ENCODE peak calls at places on chromosomes 2 and 18, in nine cellular contexts. L is HCT116, V is GM23248, A is GM23338, W is hepatocyte, O is neural progenitor cell, K is MM.1S, U is OCI-LY7, T is PC-3. H is an unnamed sample.

GRCh38 chr2:120482334-120482733 is 136.4 kb downstream of the INHBB start:
- DNase-seq in L (no peak), V (no peak), A (no peak), W (no peak), O (no peak), K (no peak), U (no peak), T (no peak), H (no peak)

GRCh38 chr2:180161415-180161814 is 154.3 kb upstream of the CWC22 start:
- DNase-seq in L (no peak), V (no peak), A (no peak), W (no peak), O (no peak), K (no peak), U (no peak), T (no peak), H (peak; percentile 14)

GRCh38 chr2:240704651-240705050 is 13.0 kb downstream of the AQP12A start:
- DNase-seq in L (no peak), V (no peak), A (no peak), W (no peak), O (no peak), K (no peak), U (no peak), T (no peak), H (no peak)

GRCh38 chr18:13813271-13813849 is 10.6 kb upstream of the MC5R start:
- DNase-seq in L (peak; percentile 50), V (peak; percentile 67), A (peak; percentile 82), W (peak; percentile 80), O (peak; percentile 78), K (peak; percentile 57), U (peak; percentile 64), T (peak; percentile 83), H (peak; percentile 77)

GRCh38 chr2:144546933-144547332 is 27.0 kb upstream of the ZEB2 start:
- DNase-seq in L (no peak), V (no peak), A (no peak), W (no peak), O (no peak), K (no peak), U (no peak), T (no peak), H (no peak)

GRCh38 chr2:12168354-12169059 is 422.1 kb downstream of the LPIN1 start:
- DNase-seq in L (no peak), V (no peak), A (no peak), W (no peak), O (no peak), K (no peak), U (no peak), T (no peak), H (no peak)

GRCh38 chr18:77151791-77152517 is 19.4 kb upstream of the MBP start:
- DNase-seq in L (no peak), V (no peak), A (no peak), W (no peak), O (no peak), K (no peak), U (peak; percentile 41), T (no peak), H (no peak)

GRCh38 chr2:173271825-173272224 is 82.8 kb upstream of the CDCA7 start:
- DNase-seq in L (no peak), V (peak; percentile 23), A (no peak), W (no peak), O (peak; percentile 35), K (no peak), U (no peak), T (peak; percentile 74), H (no peak)

GRCh38 chr2:222703866-222704265 is 32.4 kb downstream of the MOGAT1 start:
- DNase-seq in L (no peak), V (peak; percentile 71), A (no peak), W (no peak), O (no peak), K (no peak), U (no peak), T (peak; percentile 26), H (no peak)

GRCh38 chr2:173028671-173029070 is 47.0 kb upstream of the MAP3K20 start:
- DNase-seq in L (no peak), V (no peak), A (no peak), W (peak; percentile 55), O (no peak), K (no peak), U (no peak), T (no peak), H (no peak)

GRCh38 chr2:184830531-184830930 is 232.2 kb downstream of the ZNF804A start:
- DNase-seq in L (no peak), V (no peak), A (no peak), W (no peak), O (no peak), K (no peak), U (no peak), T (no peak), H (no peak)

GRCh38 chr2:152328013-152328412 is 7.0 kb upstream of the FMNL2 start:
- DNase-seq in L (no peak), V (no peak), A (no peak), W (no peak), O (no peak), K (no peak), U (no peak), T (no peak), H (no peak)

GRCh38 chr2:218074031-218074430 is 5.0 kb downstream of the RUFY4 start:
- DNase-seq in L (peak; percentile 7), V (no peak), A (peak; percentile 78), W (peak; percentile 60), O (peak; percentile 76), K (peak; percentile 27), U (peak; percentile 30), T (peak; percentile 25), H (no peak)

DNA sequence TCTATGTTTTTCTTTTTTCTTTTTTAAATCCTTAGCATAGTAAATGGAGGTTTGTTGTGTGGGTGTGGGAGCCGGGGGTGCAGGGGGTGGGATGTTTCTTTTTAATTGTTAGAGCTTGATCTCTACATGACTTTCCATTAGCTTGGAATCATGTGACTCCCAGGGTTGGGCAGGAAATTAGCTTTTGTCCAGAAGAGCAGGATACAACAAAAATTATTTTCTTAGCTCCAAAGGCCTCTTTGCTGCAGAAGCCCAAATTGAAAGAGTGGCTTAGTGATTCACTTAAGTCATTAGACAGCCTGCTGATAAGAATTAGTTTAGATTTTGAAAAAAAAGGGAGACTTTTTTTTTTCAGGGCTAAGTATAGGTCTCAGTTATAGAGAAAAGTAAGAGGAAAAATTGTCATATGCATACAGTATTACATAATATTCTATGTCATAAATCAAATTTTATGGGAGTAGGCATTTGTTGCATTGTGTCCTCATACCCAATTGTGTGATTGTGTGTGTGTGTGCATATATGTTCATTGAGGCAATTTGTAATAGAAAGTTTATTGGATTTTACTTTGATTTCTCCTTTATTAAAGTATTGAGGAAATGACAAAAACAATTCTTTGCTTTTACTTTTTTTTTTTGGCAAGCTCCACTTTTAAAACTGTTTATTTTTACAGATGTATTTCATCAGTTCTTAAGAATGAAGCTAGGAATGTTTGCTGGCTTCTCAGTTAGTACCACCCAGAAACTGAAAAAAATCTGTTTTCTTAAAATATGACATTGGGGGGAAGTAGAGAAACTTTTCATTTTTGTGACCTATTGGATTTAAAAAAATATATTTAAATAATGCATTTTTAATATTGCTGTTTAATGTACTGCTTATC is 47.4 kb downstream of the TSPYL6 start:
- DNase-seq in L (no peak), V (peak; percentile 74), A (no peak), W (no peak), O (no peak), K (no peak), U (no peak), T (no peak), H (peak; percentile 29)
- TF ChIP-seq EZH2phosphoT487 in L (no peak), V (no peak), A (no peak), W (no peak), O (no peak), K (no peak), U (no peak), T (no peak), H (no peak)

GRCh38 chr2:112692496-112692911 is 28.3 kb upstream of the NT5DC4 start:
- DNase-seq in L (peak; percentile 85), V (peak; percentile 97), A (peak; percentile 49), W (peak; percentile 91), O (no peak), K (peak; percentile 89), U (peak; percentile 22), T (peak; percentile 96), H (no peak)
- TF ChIP-seq EZH2phosphoT487 in L (no peak), V (no peak), A (no peak), W (no peak), O (no peak), K (no peak), U (no peak), T (no peak), H (no peak)

GRCh38 chr18:70578480-70578879 is 289.6 kb downstream of the SOCS6 start:
- DNase-seq in L (no peak), V (no peak), A (no peak), W (peak; percentile 7), O (peak; percentile 78), K (no peak), U (no peak), T (no peak), H (no peak)
- TF ChIP-seq EZH2phosphoT487 in L (no peak), V (no peak), A (no peak), W (no peak), O (no peak), K (no peak), U (no peak), T (no peak), H (no peak)

GRCh38 chr2:71901466-71901865 is 246.2 kb downstream of the CYP26B1 start:
- DNase-seq in L (no peak), V (no peak), A (no peak), W (no peak), O (no peak), K (no peak), U (no peak), T (peak; percentile 15), H (no peak)
- TF ChIP-seq EZH2phosphoT487 in L (no peak), V (no peak), A (no peak), W (no peak), O (no peak), K (no peak), U (no peak), T (no peak), H (no peak)

DNA sequence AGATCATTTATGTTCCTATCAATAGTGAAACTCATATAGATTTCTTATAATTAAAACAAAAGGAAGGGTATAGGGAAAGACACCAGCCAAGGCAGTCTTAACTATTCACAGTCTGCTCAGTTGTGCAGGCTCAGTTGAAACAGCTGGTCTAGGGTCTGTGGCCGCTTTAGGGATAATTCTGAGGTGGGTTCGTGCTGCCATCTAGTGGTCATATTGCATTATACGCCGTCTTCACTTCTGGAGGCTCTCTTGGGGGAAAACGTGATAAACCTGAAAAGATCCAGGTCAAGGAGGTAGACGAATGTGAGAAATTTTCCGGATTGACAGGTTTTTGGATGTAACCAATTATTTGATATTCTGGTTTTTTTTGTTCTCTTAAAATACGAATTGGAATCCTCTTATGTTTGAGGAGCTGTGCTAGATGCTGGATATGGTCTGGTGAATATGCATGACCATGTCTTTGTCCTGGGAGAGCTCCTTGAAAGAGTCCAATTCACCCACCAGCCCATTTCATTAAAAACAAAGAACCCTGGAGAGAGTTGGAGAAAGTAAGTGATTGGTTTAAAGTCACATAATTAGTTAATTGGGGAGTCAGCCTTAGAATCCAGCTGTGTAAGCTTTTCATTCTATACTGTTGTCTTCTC is 492.4 kb downstream of the PLCL1 start:
- DNase-seq in L (peak; percentile 51), V (peak; percentile 62), A (peak; percentile 88), W (peak; percentile 79), O (peak; percentile 86), K (peak; percentile 48), U (peak; percentile 74), T (peak; percentile 64), H (peak; percentile 73)
- TF ChIP-seq EZH2phosphoT487 in L (no peak), V (no peak), A (no peak), W (no peak), O (no peak), K (no peak), U (no peak), T (no peak), H (no peak)

GRCh38 chr18:24060644-24061043 is 46.1 kb downstream of the TTC39C start:
- DNase-seq in L (no peak), V (peak; percentile 20), A (no peak), W (no peak), O (no peak), K (no peak), U (no peak), T (no peak), H (no peak)
- TF ChIP-seq EZH2phosphoT487 in L (no peak), V (no peak), A (no peak), W (no peak), O (no peak), K (no peak), U (no peak), T (no peak), H (no peak)

H was measured in SK-N-SH.